ENCODE peak calls at places on chromosomes 11 and 22, in five cellular contexts. R is dorsolateral prefrontal cortex, O is fibroblast of the conjunctiva, C is germinal center, X is left cardiac atrium. H is an unnamed sample.

GRCh38 chr11:78038697-78039313 is 15.7 kb upstream of the KCTD14 start:
- DNase-seq in R (no peak), O (no peak), C (no peak), X (no peak), H (no peak)

GRCh38 chr11:28058333-28058732 is 49.6 kb downstream of the KIF18A start:
- DNase-seq in R (no peak), O (no peak), C (no peak), X (no peak), H (no peak)

GRCh38 chr11:66101055-66101454 is 31.0 kb downstream of the PACS1 start:
- DNase-seq in R (no peak), O (no peak), C (no peak), X (no peak), H (no peak)

GRCh38 chr11:120326228-120326627 is 1.1 kb downstream of the TLCD5 start:
- DNase-seq in R (no peak), O (no peak), C (no peak), X (no peak), H (no peak)

GRCh38 chr22:38841211-38841610 is 2.6 kb downstream of the NPTXR start:
- DNase-seq in R (no peak), O (no peak), C (no peak), X (no peak), H (no peak)

GRCh38 chr11:119367661-119368120 is 13.8 kb downstream of the USP2 start:
- DNase-seq in R (no peak), O (peak), C (no peak), X (no peak), H (no peak)

GRCh38 chr11:36411202-36411640 is 98.9 kb downstream of the TRAF6 start:
- DNase-seq in R (no peak), O (no peak), C (peak), X (peak), H (no peak)

GRCh38 chr11:109033627-109034340 is 368.9 kb downstream of the DDX10 start:
- DNase-seq in R (no peak), O (peak), C (no peak), X (no peak), H (no peak)

GRCh38 chr22:44195189-44195871 is 14.6 kb downstream of the PARVG start:
- DNase-seq in R (no peak), O (no peak), C (no peak), X (no peak), H (no peak)

GRCh38 chr22:27378343-27378800 is 423.2 kb downstream of the MN1 start:
- DNase-seq in R (no peak), O (no peak), C (no peak), X (no peak), H (no peak)

GRCh38 chr11:14643697-14644395 is at the start of gene PDE3B:
- DNase-seq in R (peak), O (peak), C (peak), X (peak), H (peak)

GRCh38 chr11:19842505-19842904 is 129.9 kb downstream of the NAV2 start:
- DNase-seq in R (no peak), O (no peak), C (no peak), X (no peak), H (no peak)

GRCh38 chr22:47997052-47997568 is 1234.7 kb downstream of the TBC1D22A start:
- DNase-seq in R (no peak), O (no peak), C (no peak), X (no peak), H (no peak)

GRCh38 chr11:92681606-92682005 is 287.8 kb upstream of the MTNR1B start:
- DNase-seq in R (no peak), O (no peak), C (no peak), X (no peak), H (no peak)

GRCh38 chr22:29663230-29663826 is 56.5 kb upstream of the CABP7 start:
- DNase-seq in R (no peak), O (no peak), C (no peak), X (no peak), H (no peak)

GRCh38 chr11:47466201-47466600 is 17.3 kb upstream of the RAPSN start:
- DNase-seq in R (no peak), O (peak), C (no peak), X (no peak), H (no peak)

GRCh38 chr11:63769044-63769718 is 606 bp upstream of the ZFTA start:
- DNase-seq in R (peak), O (no peak), C (peak), X (peak), H (peak)

GRCh38 chr22:36334081-36334831 is 53.5 kb downstream of the MYH9 start:
- DNase-seq in R (no peak), O (no peak), C (no peak), X (no peak), H (peak)

GRCh38 chr11:120235024-120235628 is 4.8 kb upstream of the POU2F3 start:
- DNase-seq in R (no peak), O (no peak), C (peak), X (peak), H (peak)

GRCh38 chr11:67372993-67373915 is at the start of gene CLCF1:
- DNase-seq in R (no peak), O (peak), C (peak), X (peak), H (peak)

GRCh38 chr11:36295926-36296325 is at the start of gene PRR5L:
- DNase-seq in R (peak), O (no peak), C (no peak), X (no peak), H (no peak)

GRCh38 chr11:31557991-31558390 is 48.4 kb downstream of the ELP4 start:
- DNase-seq in R (no peak), O (no peak), C (no peak), X (no peak), H (no peak)

GRCh38 chr11:76604081-76604601 is 66.4 kb downstream of the LRRC32 start:
- DNase-seq in R (peak), O (no peak), C (no peak), X (no peak), H (no peak)

GRCh38 chr11:1832181-1832988 is 2.4 kb upstream of the SYT8 start:
- DNase-seq in R (peak), O (no peak), C (peak), X (peak), H (peak)

H was measured in right cardiac atrium.